ENCODE peak calls at places on chromosomes 4 and X, in eight cellular contexts. D is sigmoid colon, O is transverse colon, N is thyroid gland, X is IMR-90, Y is ovary, R is tibial nerve, C is esophagus squamous epithelium. H is an unnamed sample.

GRCh38 chr4:99640676-99641075 is 17.0 kb downstream of the C4orf54 start:
- DNase-seq in Y (no peak), O (no peak), N (no peak), R (no peak), D (no peak), X (no peak), C (no peak), H (no peak)

GRCh38 chr4:150072906-150073714 is 5.1 kb upstream of the DCLK2 start:
- DNase-seq in N (no peak), D (no peak), Y (no peak), R (no peak), O (no peak), C (no peak), X (peak), H (no peak)

GRCh38 chrX:23901805-23902204 is 5.9 kb downstream of the APOO start:
- DNase-seq in N (peak), O (peak), R (peak), Y (peak), C (peak), X (peak), D (peak), H (peak)

GRCh38 chr4:146398404-146398803 is 123.3 kb downstream of the SLC10A7 start:
- DNase-seq in D (no peak), R (no peak), N (no peak), Y (no peak), X (no peak), C (no peak), O (no peak), H (no peak)

GRCh38 chr4:101222156-101222845 is 125.0 kb downstream of the PPP3CA start:
- DNase-seq in O (no peak), R (no peak), D (no peak), C (no peak), Y (no peak), N (no peak), X (peak), H (no peak)

GRCh38 chr4:86451560-86452322 is 91.9 kb upstream of the MAPK10 start:
- DNase-seq in D (no peak), R (no peak), C (no peak), N (no peak), X (peak), O (no peak), Y (no peak), H (no peak)

GRCh38 chr4:10381146-10381545 is 76.1 kb downstream of the ZNF518B start:
- DNase-seq in R (no peak), O (no peak), C (no peak), X (no peak), N (no peak), Y (no peak), D (no peak), H (no peak)

GRCh38 chr4:41446391-41446790 is 91.6 kb upstream of the LIMCH1 start:
- DNase-seq in C (no peak), R (no peak), N (no peak), O (no peak), Y (no peak), D (no peak), X (no peak), H (no peak)

GRCh38 chrX:727738-728621 is 97.4 kb downstream of the SHOX start:
- DNase-seq in O (no peak), X (no peak), Y (no peak), N (no peak), C (no peak), R (no peak), D (peak), H (no peak)

GRCh38 chr4:104732766-104733165 is 238.1 kb upstream of the CXXC4 start:
- DNase-seq in O (no peak), X (no peak), D (no peak), Y (no peak), R (no peak), C (no peak), N (no peak), H (no peak)

GRCh38 chr4:92263010-92263409 is 40.8 kb upstream of the GRID2 start:
- DNase-seq in C (no peak), R (no peak), Y (no peak), N (no peak), D (no peak), O (no peak), X (no peak), H (no peak)

GRCh38 chrX:19827088-19827487 is 60.3 kb downstream of the SH3KBP1 start:
- DNase-seq in X (no peak), D (no peak), O (no peak), C (no peak), Y (no peak), N (peak), R (no peak), H (no peak)

GRCh38 chr4:138248058-138248457 is 5.9 kb upstream of the SLC7A11 start:
- DNase-seq in C (no peak), N (no peak), O (no peak), D (no peak), R (no peak), X (no peak), Y (no peak), H (no peak)

GRCh38 chr4:24917076-24917856 is 4.4 kb upstream of the CCDC149 start:
- DNase-seq in Y (no peak), D (no peak), N (no peak), X (no peak), C (no peak), O (no peak), R (no peak), H (no peak)

GRCh38 chrX:41822917-41823316 is 98.9 kb downstream of the GPR82 start:
- DNase-seq in Y (no peak), C (no peak), R (no peak), X (no peak), N (no peak), O (no peak), D (no peak), H (no peak)

GRCh38 chr4:56653461-56654237 is 27.4 kb downstream of the HOPX start:
- DNase-seq in O (peak), Y (no peak), R (no peak), X (no peak), N (no peak), D (no peak), C (no peak), H (no peak)

GRCh38 chrX:149831473-149831872 is 49.5 kb upstream of the MAGEA8 start:
- DNase-seq in Y (no peak), R (no peak), X (no peak), D (no peak), N (no peak), C (no peak), O (no peak), H (no peak)

GRCh38 chr4:75630174-75630931 is at the start of gene CDKL2:
- DNase-seq in O (peak), R (peak), C (peak), D (peak), Y (peak), X (no peak), N (peak), H (peak)

GRCh38 chrX:63503541-63503940 is 152.4 kb upstream of the SPIN4 start:
- DNase-seq in O (no peak), D (no peak), N (no peak), Y (no peak), C (no peak), X (peak), R (no peak), H (no peak)

GRCh38 chrX:136879001-136879667 is 1.4 kb downstream of the RBMX start:
- DNase-seq in Y (no peak), N (no peak), X (no peak), O (no peak), D (no peak), C (no peak), R (no peak), H (no peak)

GRCh38 chr4:74932832-74933561 is at the start of gene PARM1:
- DNase-seq in C (peak), N (peak), O (peak), R (peak), X (peak), Y (peak), D (peak), H (peak)

GRCh38 chrX:2632533-2633504 is 58.3 kb upstream of the CD99 start:
- DNase-seq in O (no peak), X (no peak), R (no peak), C (no peak), Y (no peak), N (no peak), D (no peak), H (no peak)

GRCh38 chrX:130118396-130118795 is 8.1 kb upstream of the ELF4 start:
- DNase-seq in X (peak), R (no peak), N (peak), D (no peak), O (no peak), Y (no peak), C (no peak), H (no peak)

GRCh38 chrX:24023972-24024664 is 2.9 kb downstream of the KLHL15 start:
- DNase-seq in D (no peak), R (no peak), Y (no peak), X (peak), N (no peak), C (no peak), O (no peak), H (no peak)

GRCh38 chr4:55838356-55838755 is 15.1 kb upstream of the EXOC1 start:
- DNase-seq in X (peak), O (no peak), R (no peak), N (no peak), C (no peak), Y (no peak), D (no peak), H (no peak)

GRCh38 chr4:94758141-94758699 is 465 bp downstream of the BMPR1B start:
- DNase-seq in O (peak), X (no peak), D (peak), C (no peak), N (peak), R (peak), Y (peak), H (peak)

GRCh38 chr4:37891221-37892159 is 606 bp downstream of the TBC1D1 start:
- DNase-seq in X (peak), C (no peak), R (no peak), Y (peak), N (peak), O (peak), D (peak), H (peak)

GRCh38 chr4:151540728-151541437 is 131.9 kb downstream of the FHIP1A start:
- DNase-seq in Y (no peak), O (peak), X (peak), N (no peak), C (no peak), R (no peak), D (no peak), H (no peak)

DNA sequence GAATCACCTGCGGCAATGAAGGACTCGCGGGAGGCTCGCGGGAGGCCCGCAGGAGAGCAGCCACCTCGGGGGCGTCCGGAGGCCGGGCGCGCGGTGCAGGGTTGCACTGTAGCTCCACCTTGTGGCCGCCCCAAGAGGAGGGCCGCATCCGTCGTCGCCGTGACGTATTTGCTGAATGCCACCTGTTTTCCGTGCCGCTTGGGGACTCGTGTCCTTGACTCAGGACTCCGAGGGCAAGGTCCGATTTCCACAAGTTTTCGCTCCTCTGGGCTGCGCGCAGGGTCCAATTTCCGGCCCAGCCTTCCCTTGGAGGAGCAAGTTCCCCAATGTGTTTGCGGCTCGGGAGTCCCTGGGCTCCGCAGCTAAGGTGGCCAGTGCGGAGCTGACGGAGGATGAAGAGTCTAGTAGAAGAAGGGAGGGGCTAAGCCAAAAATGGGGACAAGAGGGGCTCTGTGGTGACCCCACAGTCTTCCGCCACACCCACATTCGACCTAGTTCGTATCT is 10.7 kb upstream of the DLG3 start:
- DNase-seq in X (peak), D (peak), R (peak), N (peak), C (peak), Y (peak), O (peak), H (peak)
- TF ChIP-seq POLR2A in X (no peak), D (no peak), R (no peak), N (no peak), C (no peak), Y (no peak), O (peak), H (no peak)

DNA sequence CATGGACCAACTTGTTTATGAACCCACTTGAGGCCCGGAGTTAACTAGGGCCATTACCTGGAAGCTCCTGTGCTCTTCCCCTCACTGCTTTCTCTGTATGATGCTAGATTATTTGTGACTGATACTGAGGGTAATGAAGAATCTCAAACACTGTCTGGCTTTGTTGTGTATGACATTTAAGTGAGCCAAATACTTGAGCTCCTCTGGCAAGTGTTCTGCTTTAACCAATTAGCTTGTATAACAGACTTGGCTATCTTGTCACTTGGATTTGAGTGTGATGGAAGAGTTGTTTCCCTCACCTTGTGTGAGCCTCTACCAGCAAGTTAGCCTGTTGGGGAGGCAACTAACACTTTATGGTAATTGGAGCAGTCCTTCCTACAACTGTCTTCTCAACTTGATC is 42.7 kb downstream of the CCNG2 start:
- DNase-seq in O (no peak), N (no peak), D (no peak), X (no peak), Y (no peak), C (no peak), R (no peak), H (no peak)
- TF ChIP-seq POLR2A in O (no peak), N (no peak), D (no peak), X (no peak), Y (no peak), C (no peak), R (no peak), H (no peak)

GRCh38 chrX:154429708-154430107 is 1.2 kb downstream of the ATP6AP1 start:
- DNase-seq in X (no peak), D (no peak), C (no peak), O (no peak), Y (no peak), N (no peak), R (no peak), H (no peak)

GRCh38 chrX:154430504-154430903 is 2.0 kb downstream of the ATP6AP1 start:
- DNase-seq in R (no peak), Y (no peak), O (no peak), X (no peak), D (no peak), C (no peak), N (no peak), H (no peak)

GRCh38 chrX:154426916-154427792 is 1.3 kb upstream of the ATP6AP1 start:
- DNase-seq in O (no peak), C (no peak), N (no peak), D (no peak), Y (no peak), R (no peak), X (no peak), H (no peak)

GRCh38 chrX:154430916-154431315 is 2.4 kb downstream of the ATP6AP1 start:
- DNase-seq in Y (no peak), X (no peak), C (no peak), O (no peak), N (no peak), R (no peak), D (no peak), H (no peak)

GRCh38 chrX:154428176-154429171 is at the start of gene ATP6AP1:
- DNase-seq in O (peak), D (peak), X (peak), R (peak), C (peak), N (peak), Y (peak), H (peak)
- TF ChIP-seq POLR2A in O (peak), D (no peak), X (no peak), R (peak), C (peak), N (no peak), Y (peak), H (peak)

DNA sequence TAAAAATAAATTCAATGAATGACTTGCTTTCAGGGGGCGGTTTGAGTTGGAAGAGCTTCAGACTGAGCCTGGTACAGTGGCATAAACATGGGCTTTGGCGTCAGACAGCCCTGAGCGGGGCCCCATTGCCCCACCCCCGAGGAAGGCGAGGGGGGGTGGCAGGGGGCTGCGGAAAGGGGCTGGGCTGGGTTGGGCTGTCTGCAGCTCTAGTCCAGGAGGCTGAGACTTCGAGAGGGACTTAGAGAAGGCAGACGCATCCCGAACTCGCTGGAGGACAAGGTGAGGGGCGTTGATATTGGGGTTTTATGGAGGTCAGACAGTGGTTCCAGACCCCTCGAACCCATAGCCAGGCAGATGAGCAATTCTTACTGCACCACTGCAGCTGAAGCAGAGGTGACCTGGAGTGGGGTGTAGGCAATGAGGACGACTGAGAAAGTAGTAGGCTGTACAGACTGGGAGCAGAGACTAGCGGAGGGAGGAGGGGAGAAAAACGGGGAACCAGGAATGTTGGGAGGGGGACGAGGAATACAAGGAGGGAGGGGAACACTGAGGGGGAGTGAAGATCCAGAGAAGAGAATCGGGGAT is at the start of gene MAGED2:
- DNase-seq in X (peak), R (peak), D (no peak), O (peak), C (no peak), Y (peak), N (peak), H (peak)
- TF ChIP-seq POLR2A in X (no peak), R (no peak), D (peak), O (no peak), C (peak), Y (peak), N (no peak), H (peak)

GRCh38 chr4:2536193-2537010 is at the start of gene FAM193A:
- DNase-seq in X (peak), R (peak), O (peak), N (peak), Y (peak), D (peak), C (peak), H (peak)
- TF ChIP-seq POLR2A in X (peak), R (peak), O (no peak), N (no peak), Y (no peak), D (no peak), C (peak), H (peak)

GRCh38 chrX:68832516-68833447 is 4.0 kb downstream of the EFNB1 start:
- DNase-seq in O (no peak), D (peak), C (no peak), N (no peak), X (no peak), Y (peak), R (no peak), H (peak)

GRCh38 chrX:68831405-68832100 is 2.7 kb downstream of the EFNB1 start:
- DNase-seq in Y (peak), D (peak), X (peak), C (no peak), O (no peak), R (no peak), N (no peak), H (no peak)

GRCh38 chrX:68833448-68833805 is 4.6 kb downstream of the EFNB1 start:
- DNase-seq in D (peak), N (no peak), O (no peak), X (no peak), Y (no peak), R (no peak), C (no peak), H (no peak)

GRCh38 chrX:68830486-68831404 is 1.9 kb downstream of the EFNB1 start:
- DNase-seq in N (no peak), O (no peak), X (no peak), R (no peak), D (peak), C (no peak), Y (peak), H (no peak)

DNA sequence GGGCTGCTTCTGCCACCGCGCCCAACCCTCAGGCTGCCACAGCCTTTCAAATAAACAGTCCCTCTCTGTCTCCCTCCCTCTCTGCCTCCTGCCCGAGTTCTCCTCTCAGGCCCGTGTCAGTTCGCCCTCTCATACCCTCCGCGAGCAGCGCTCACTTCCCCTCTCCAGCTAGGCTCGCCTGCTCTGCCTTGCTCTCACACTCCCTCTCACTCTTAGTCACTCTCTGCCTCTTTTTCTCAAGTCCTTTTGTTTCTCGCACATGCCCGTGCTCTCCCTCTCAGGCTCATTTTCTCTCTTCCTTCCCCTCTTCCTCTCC is 3.2 kb downstream of the EFNB1 start:
- DNase-seq in R (no peak), O (peak), N (peak), D (peak), X (peak), Y (peak), C (no peak), H (peak)
- TF ChIP-seq POLR2A in R (no peak), O (peak), N (no peak), D (no peak), X (no peak), Y (no peak), C (peak), H (no peak)

DNA sequence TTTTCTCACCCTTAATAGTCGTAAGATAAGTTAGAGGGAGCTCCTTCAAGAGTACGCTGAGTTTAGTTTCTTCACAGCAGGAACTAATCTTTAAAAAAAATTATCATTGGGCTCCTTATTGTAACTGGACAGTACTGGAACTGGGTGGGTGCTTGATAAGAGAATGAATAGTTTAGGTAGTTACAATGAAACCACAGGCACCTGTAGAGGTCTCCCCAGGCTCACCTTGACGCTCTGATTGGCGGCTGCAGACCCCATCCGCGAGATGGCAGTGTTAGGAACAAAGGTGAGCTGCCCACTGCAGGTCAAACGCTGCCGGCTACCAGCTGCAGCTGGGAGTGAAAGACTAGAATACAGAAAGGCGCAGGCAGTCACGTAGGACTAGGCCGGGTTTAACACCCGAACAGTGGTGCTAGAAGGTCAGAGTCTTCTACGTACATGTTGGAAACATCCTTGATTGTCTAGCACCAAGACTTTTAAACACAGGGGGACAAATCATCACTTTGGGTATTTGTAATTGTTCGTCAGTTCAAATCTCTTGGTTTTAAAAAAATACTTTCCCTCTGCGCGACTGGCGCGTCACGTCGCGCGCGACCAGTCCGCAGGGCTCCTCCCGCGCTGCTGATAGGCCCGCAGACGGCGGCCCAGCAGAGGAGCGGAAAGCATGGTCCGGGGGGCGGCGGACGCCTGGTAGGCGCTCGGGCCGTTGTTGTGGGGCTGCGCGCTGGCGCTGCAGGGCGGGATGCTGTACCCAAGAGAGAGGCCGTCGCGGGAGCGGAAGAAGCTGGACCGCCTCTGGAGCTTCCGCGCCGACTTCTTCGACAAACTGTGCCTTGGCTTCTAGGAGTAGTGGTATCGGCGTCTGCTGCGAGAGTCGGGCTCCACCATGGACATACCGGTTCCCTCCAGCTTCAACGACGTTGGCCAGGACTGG is 45.6 kb downstream of the SMARCA5 start:
- DNase-seq in R (peak), C (no peak), X (peak), O (peak), N (peak), D (peak), Y (peak), H (peak)
- TF ChIP-seq POLR2A in R (no peak), C (no peak), X (no peak), O (peak), N (no peak), D (no peak), Y (no peak), H (no peak)

GRCh38 chr4:54497947-54498346 is 159.8 kb upstream of the KIT start:
- DNase-seq in D (no peak), X (no peak), R (no peak), Y (no peak), N (no peak), O (no peak), C (no peak), H (no peak)
- TF ChIP-seq POLR2A in D (no peak), X (no peak), R (no peak), Y (no peak), N (no peak), O (no peak), C (no peak), H (no peak)

GRCh38 chrX:108511721-108512120 is 72.1 kb downstream of the COL4A5 start:
- DNase-seq in D (no peak), R (no peak), X (peak), O (no peak), N (no peak), C (no peak), Y (no peak), H (no peak)
- TF ChIP-seq POLR2A in D (no peak), R (no peak), X (no peak), O (no peak), N (no peak), C (no peak), Y (no peak), H (no peak)